ENCODE peak calls at places on chromosomes 6 and 20, in four cellular contexts. G is stimulated activated CD4-positive, alpha-beta T cell treated with anti-CD3 and anti-CD28 coated beads, Interleukin-1b, Interleukin-23, amount 100 ng/mL, for 1 hour; L is SHP77; W is pons. K is an unnamed sample.

GRCh38 chr20:63626424-63627128 is at the start of gene GMEB2:
- DNase-seq in W (peak; percentile 71), G (peak; percentile 42), L (peak; percentile 92), K (peak; percentile 61)

GRCh38 chr20:5528719-5529256 is 212.0 kb upstream of the PROKR2 start:
- DNase-seq in L (peak; percentile 89), W (peak; percentile 91), G (peak; percentile 50), K (peak; percentile 45)

GRCh38 chr6:56488281-56488680 is 154.4 kb downstream of the DST start:
- DNase-seq in W (no peak), L (no peak), G (no peak), K (no peak)

GRCh38 chr6:35363293-35363750 is 21.0 kb downstream of the PPARD start:
- DNase-seq in G (no peak), L (no peak), W (peak; percentile 51), K (no peak)

GRCh38 chr6:33828452-33828763 is 24.6 kb upstream of the MLN start:
- DNase-seq in W (no peak), G (no peak), L (no peak), K (no peak)

GRCh38 chr6:144922120-144922722 is 637.1 kb downstream of the UTRN start:
- DNase-seq in L (no peak), W (no peak), G (no peak), K (no peak)

GRCh38 chr6:50145125-50145524 is 95.4 kb upstream of the DEFB112 start:
- DNase-seq in L (no peak), G (no peak), W (no peak), K (no peak)

GRCh38 chr6:158646023-158646888 is 1.7 kb upstream of the DYNLT1 start:
- DNase-seq in L (no peak), W (no peak), G (no peak), K (no peak)

GRCh38 chr6:116992546-116992945 is 115.5 kb downstream of the RFX6 start:
- DNase-seq in W (no peak), L (no peak), G (no peak), K (no peak)

GRCh38 chr6:35047265-35048011 is 93.7 kb downstream of the TCP11 start:
- DNase-seq in G (no peak), W (peak; percentile 62), L (no peak), K (no peak)

GRCh38 chr20:62776692-62777527 is 19.4 kb upstream of the MRGBP start:
- DNase-seq in L (no peak), G (peak; percentile 37), W (no peak), K (no peak)

GRCh38 chr6:64908104-64908503 is 798.9 kb downstream of the EYS start:
- DNase-seq in W (no peak), L (no peak), G (no peak), K (no peak)

GRCh38 chr20:2839732-2840137 is 720 bp downstream of the PCED1A start:
- DNase-seq in W (no peak), L (no peak), G (no peak), K (no peak)

GRCh38 chr6:3226422-3227362 is 761 bp downstream of the TUBB2B start:
- DNase-seq in W (peak; percentile 60), G (no peak), L (peak; percentile 28), K (no peak)

GRCh38 chr20:40630723-40631631 is 58.1 kb downstream of the MAFB start:
- DNase-seq in W (no peak), L (no peak), G (no peak), K (no peak)

GRCh38 chr6:158718431-158719126 is 68.7 kb downstream of the SYTL3 start:
- DNase-seq in G (no peak), W (peak; percentile 23), L (peak; percentile 45), K (no peak)

GRCh38 chr20:56574531-56575142 is 41.6 kb downstream of the FAM209B start:
- DNase-seq in W (no peak), G (no peak), L (no peak), K (no peak)

GRCh38 chr6:122322824-122323223 is 76.6 kb upstream of the HSF2 start:
- DNase-seq in G (no peak), L (no peak), W (no peak), K (peak; percentile 1)

GRCh38 chr20:50868509-50869495 is 62.4 kb downstream of the ADNP start:
- DNase-seq in L (peak; percentile 44), G (no peak), W (no peak), K (no peak)

GRCh38 chr20:40648505-40649072 is 40.4 kb downstream of the MAFB start:
- DNase-seq in L (no peak), W (no peak), G (no peak), K (no peak)

GRCh38 chr6:139832906-139833305 is 458.5 kb upstream of the CITED2 start:
- DNase-seq in G (no peak), L (no peak), W (no peak), K (no peak)

GRCh38 chr6:157271441-157271840 is 51.9 kb downstream of the TMEM242 start:
- DNase-seq in G (no peak), W (no peak), L (peak; percentile 83), K (no peak)

GRCh38 chr6:35757461-35758123 is 18.8 kb upstream of the CLPSL2 start:
- DNase-seq in L (no peak), W (no peak), G (no peak), K (no peak)

K was measured in NCI-H1048.